ENCODE peak calls at places on chromosomes 1 and 21, in eight cellular contexts. T is right atrium auricular region; A is fibroblast of lung; F is CD8-positive, alpha-beta T cell; V is SK-N-SH; U is CD4-positive, alpha-beta memory T cell; I is colonic mucosa; Y is thoracic aorta. G is an unnamed sample.

GRCh38 chr1:203480525-203481084 is 5.0 kb downstream of the PRELP start:
- DNase-seq in T (peak; percentile 88), A (peak; percentile 90), F (peak; percentile 39), V (peak; percentile 68), U (peak; percentile 51), I (peak; percentile 84), Y (peak; percentile 65), G (peak; percentile 52)

GRCh38 chr21:45987121-45987711 is 5.6 kb downstream of the COL6A1 start:
- DNase-seq in T (no peak), A (no peak), F (no peak), V (no peak), U (no peak), I (no peak), Y (no peak), G (peak; percentile 44)

GRCh38 chr1:66553846-66554245 is 19.9 kb downstream of the SGIP1 start:
- DNase-seq in T (no peak), A (peak; percentile 78), F (no peak), V (no peak), U (no peak), I (no peak), Y (no peak), G (no peak)

GRCh38 chr1:59083946-59084865 is 212.7 kb upstream of the FGGY start:
- DNase-seq in T (no peak), A (peak; percentile 70), F (no peak), V (no peak), U (no peak), I (no peak), Y (no peak), G (peak; percentile 30)

GRCh38 chr1:212430416-212430815 is 2.3 kb upstream of the NENF start:
- DNase-seq in T (no peak), A (peak; percentile 40), F (no peak), V (no peak), U (no peak), I (no peak), Y (no peak), G (no peak)

GRCh38 chr21:33232640-33233039 is 2.9 kb downstream of the IFNAR2 start:
- DNase-seq in T (no peak), A (no peak), F (no peak), V (no peak), U (no peak), I (no peak), Y (no peak), G (no peak)

GRCh38 chr1:204932573-204932909 is 61.9 kb downstream of the NFASC start:
- DNase-seq in T (no peak), A (no peak), F (no peak), V (no peak), U (no peak), I (no peak), Y (no peak), G (no peak)

GRCh38 chr1:216173315-216173714 is 249.9 kb downstream of the USH2A start:
- DNase-seq in T (no peak), A (no peak), F (no peak), V (no peak), U (no peak), I (no peak), Y (no peak), G (no peak)

GRCh38 chr1:214549604-214550338 is 1.6 kb downstream of the PTPN14 start:
- DNase-seq in T (no peak), A (peak; percentile 60), F (no peak), V (no peak), U (no peak), I (no peak), Y (no peak), G (no peak)

GRCh38 chr1:219385786-219386427 is 212.2 kb downstream of the LYPLAL1 start:
- DNase-seq in T (no peak), A (peak; percentile 65), F (no peak), V (peak; percentile 23), U (no peak), I (peak; percentile 28), Y (no peak), G (peak; percentile 14)

GRCh38 chr21:33411949-33412430 is 8.8 kb downstream of the IFNGR2 start:
- DNase-seq in T (no peak), A (no peak), F (no peak), V (no peak), U (no peak), I (peak; percentile 70), Y (no peak), G (no peak)

GRCh38 chr1:167862432-167863076 is 51.4 kb downstream of the ADCY10 start:
- DNase-seq in T (no peak), A (peak; percentile 55), F (no peak), V (no peak), U (no peak), I (no peak), Y (no peak), G (no peak)

GRCh38 chr1:207024202-207025143 is 8.1 kb downstream of the C1orf116 start:
- DNase-seq in T (no peak), A (peak; percentile 69), F (no peak), V (no peak), U (no peak), I (no peak), Y (no peak), G (no peak)

GRCh38 chr21:41825881-41826280 is 53.3 kb downstream of the PRDM15 start:
- DNase-seq in T (no peak), A (no peak), F (no peak), V (no peak), U (no peak), I (no peak), Y (no peak), G (no peak)

GRCh38 chr21:26790289-26790688 is 54.9 kb downstream of the ADAMTS1 start:
- DNase-seq in T (no peak), A (no peak), F (no peak), V (no peak), U (no peak), I (no peak), Y (no peak), G (no peak)

GRCh38 chr1:75423616-75424015 is 187.3 kb downstream of the SLC44A5 start:
- DNase-seq in T (no peak), A (no peak), F (no peak), V (peak; percentile 70), U (no peak), I (no peak), Y (no peak), G (no peak)

GRCh38 chr1:53068314-53069084 is 6.5 kb downstream of the PODN start:
- DNase-seq in T (peak; percentile 50), A (no peak), F (no peak), V (peak; percentile 56), U (no peak), I (no peak), Y (no peak), G (no peak)

GRCh38 chr1:225426395-225427248 is 1.2 kb downstream of the LBR start:
- DNase-seq in T (no peak), A (peak; percentile 25), F (peak; percentile 25), V (peak; percentile 52), U (peak; percentile 52), I (peak; percentile 52), Y (no peak), G (peak; percentile 34)

DNA sequence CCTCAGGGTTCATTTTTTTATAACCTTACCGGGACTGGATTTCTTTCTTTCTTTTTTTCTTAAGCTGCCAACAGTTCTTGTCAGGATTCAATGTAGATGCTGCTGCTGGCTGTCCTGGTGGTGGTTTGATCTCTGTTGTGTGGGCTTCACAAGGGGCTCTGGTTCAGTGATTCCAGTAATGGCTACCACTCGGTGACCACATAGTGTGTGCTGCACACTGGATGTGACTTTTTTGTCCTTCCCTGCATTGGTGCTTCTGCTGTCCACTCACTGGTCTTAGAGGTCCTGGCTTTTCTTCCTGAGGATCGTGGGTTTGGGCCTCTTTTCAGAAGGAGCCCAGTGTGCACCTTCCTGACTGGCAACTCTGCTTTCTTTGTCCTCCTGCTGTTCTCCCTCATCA is 18.5 kb downstream of the KCNK1 start:
- DNase-seq in T (no peak), A (no peak), F (no peak), V (no peak), U (no peak), I (no peak), Y (no peak), G (no peak)
- H3K9me3 ChIP-seq in T (no peaks in the 10 kb centered on the region), A (no peaks in the 10 kb centered on the region), F (no peaks in the 10 kb centered on the region), V (no peaks in the 10 kb centered on the region), U (no peaks in the 10 kb centered on the region), I (no peaks in the 10 kb centered on the region), Y (no peaks in the 10 kb centered on the region), G (no peaks in the 10 kb centered on the region)

DNA sequence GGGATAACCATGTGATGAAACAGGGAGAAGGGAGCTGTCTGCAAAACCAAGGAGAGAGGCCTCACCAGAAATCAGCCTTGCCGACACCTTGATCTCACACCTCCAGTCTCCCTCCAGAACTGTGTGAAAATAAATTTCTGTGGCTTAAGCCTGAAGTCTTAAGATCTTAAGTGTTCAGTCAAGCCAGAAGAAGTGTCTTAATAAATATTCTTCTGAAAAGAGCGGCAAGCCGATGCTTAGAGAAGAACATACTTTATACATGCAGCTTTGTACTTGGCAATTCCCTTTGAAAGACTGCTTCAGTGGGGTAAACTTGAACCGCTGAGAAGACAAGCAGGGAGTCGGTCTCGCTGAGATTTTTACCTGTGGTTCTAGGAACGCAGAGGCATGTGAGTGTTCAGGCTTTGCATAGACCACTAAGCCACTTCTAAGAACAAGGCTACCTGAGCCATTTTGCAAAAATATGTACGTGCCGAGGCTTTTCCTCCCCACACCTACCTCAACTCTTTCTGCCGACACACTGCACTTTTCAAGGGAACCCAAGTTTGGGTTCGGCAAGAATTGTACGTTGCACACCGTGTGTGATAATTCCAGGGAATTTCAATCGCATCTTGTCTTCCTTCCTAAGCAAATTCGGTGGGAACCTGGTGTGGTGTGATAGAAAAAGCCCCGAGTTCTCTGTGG is 3.4 kb downstream of the RUNX1 start:
- DNase-seq in T (no peak), A (no peak), F (peak; percentile 42), V (no peak), U (peak; percentile 83), I (no peak), Y (no peak), G (no peak)
- H3K4me1 ChIP-seq in T (peaks cover 8% of the 10 kb centered on the region), A (peaks cover 12% of the 10 kb centered on the region), F (peaks cover 69% of the 10 kb centered on the region), V (peaks cover 31% of the 10 kb centered on the region), U (peaks cover 72% of the 10 kb centered on the region), I (no peaks in the 10 kb centered on the region), Y (peaks cover 33% of the 10 kb centered on the region), G (peaks cover 25% of the 10 kb centered on the region)

DNA sequence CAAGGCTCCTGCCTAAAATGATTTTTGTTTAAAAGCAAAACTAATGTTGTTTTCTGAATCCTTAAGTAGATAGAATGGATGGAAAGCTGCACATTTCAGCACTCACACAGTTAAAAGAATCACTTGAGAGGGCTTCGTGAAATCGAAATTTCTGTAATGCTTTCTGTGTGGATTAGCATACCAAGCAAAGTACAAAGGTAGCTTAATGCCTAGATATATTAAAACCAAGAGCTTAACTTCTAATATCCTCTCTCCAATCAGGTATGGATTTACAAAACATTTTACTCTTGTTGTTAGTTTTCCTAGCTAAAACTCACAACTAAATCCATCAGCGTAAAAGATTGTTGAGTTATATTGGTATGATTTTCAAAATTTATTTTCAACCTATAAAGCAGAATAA is 378.8 kb upstream of the PRMT6 start:
- DNase-seq in T (no peak), A (no peak), F (no peak), V (no peak), U (no peak), I (no peak), Y (no peak), G (no peak)
- H3K9me3 ChIP-seq in T (no peaks in the 10 kb centered on the region), A (no peaks in the 10 kb centered on the region), F (no peaks in the 10 kb centered on the region), V (no peaks in the 10 kb centered on the region), U (no peaks in the 10 kb centered on the region), I (no peaks in the 10 kb centered on the region), Y (no peaks in the 10 kb centered on the region), G (no peaks in the 10 kb centered on the region)

DNA sequence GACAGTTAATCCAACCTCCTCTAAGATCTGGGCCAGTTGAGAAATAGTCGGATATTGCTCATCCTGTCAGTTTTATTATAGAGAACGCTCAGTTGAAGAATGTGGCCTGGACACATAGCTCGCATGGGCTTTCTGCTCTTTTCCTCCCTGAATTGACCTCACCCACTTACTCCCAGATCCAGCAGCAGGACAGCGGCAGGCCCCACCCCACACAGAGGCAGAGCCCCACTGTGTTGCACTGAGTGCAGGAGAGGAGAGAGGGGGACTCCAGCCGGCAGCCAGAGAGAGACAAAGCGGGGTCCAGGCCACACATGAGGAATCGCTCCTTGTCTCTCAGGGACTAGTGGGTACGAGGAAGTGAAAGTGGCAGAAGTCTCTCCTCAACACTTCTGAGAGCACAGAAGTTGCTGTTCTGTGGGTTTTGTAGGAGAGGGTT is 78.6 kb downstream of the LAMC1 start:
- DNase-seq in T (no peak), A (no peak), F (no peak), V (no peak), U (peak; percentile 19), I (no peak), Y (no peak), G (peak; percentile 25)
- H3K4me1 ChIP-seq in T (peaks cover 58% of the 10 kb centered on the region), A (peaks cover 25% of the 10 kb centered on the region), F (no peaks in the 10 kb centered on the region), V (peaks cover 10% of the 10 kb centered on the region), U (no peaks in the 10 kb centered on the region), I (no peaks in the 10 kb centered on the region), Y (peaks cover 21% of the 10 kb centered on the region), G (peaks cover 74% of the 10 kb centered on the region)

G was measured in psoas muscle.